ENCODE peak calls at places on chromosomes 16 and 17, in seven cellular contexts. Z is NCI-H1694; W is activated CD8-positive, alpha-beta memory T cell treated with anti-CD3 and anti-CD28 coated beads, Interleukin-2, amount 50 U/mL, for 48 hours; H is lung; X is EL; J is AG10803; R is iPS-NIHi11. I is an unnamed sample.

GRCh38 chr17:15782809-15783208 is 50.7 kb downstream of the TBC1D26 start:
- DNase-seq in X (peak), R (peak), H (peak), Z (no peak), J (peak), W (peak), I (peak)

GRCh38 chr17:42809250-42809649 is 10.6 kb downstream of the CNTD1 start:
- DNase-seq in J (peak), Z (no peak), W (peak), R (no peak), X (peak), H (no peak), I (no peak)

GRCh38 chr16:12573300-12573699 is 230.4 kb downstream of the CPPED1 start:
- DNase-seq in Z (no peak), W (no peak), J (no peak), X (no peak), H (no peak), R (no peak), I (no peak)

GRCh38 chr17:66567234-66568170 is 265.1 kb downstream of the PRKCA start:
- DNase-seq in J (peak), W (peak), Z (peak), H (peak), X (peak), R (peak), I (peak)

GRCh38 chr16:66660422-66661209 is 35.9 kb downstream of the CMTM4 start:
- DNase-seq in H (peak), J (peak), Z (peak), R (peak), X (peak), W (peak), I (peak)

GRCh38 chr17:2786176-2786881 is 9.9 kb upstream of the RAP1GAP2 start:
- DNase-seq in W (peak), R (peak), H (peak), X (peak), Z (peak), J (peak), I (peak)

GRCh38 chr17:57536789-57537523 is 208.1 kb downstream of the CCDC182 start:
- DNase-seq in W (no peak), X (no peak), R (no peak), Z (no peak), J (no peak), H (no peak), I (no peak)

GRCh38 chr17:75765981-75766380 is 989 bp upstream of the GALK1 start:
- DNase-seq in H (no peak), J (no peak), Z (no peak), W (no peak), R (no peak), X (no peak), I (no peak)

GRCh38 chr17:67042104-67042899 is 2.1 kb upstream of the CACNG1 start:
- DNase-seq in Z (no peak), X (no peak), W (no peak), H (no peak), R (no peak), J (no peak), I (no peak)

GRCh38 chr16:25340973-25341372 is 83.3 kb upstream of the ZKSCAN2 start:
- DNase-seq in R (no peak), H (no peak), J (no peak), X (no peak), W (no peak), Z (no peak), I (no peak)

GRCh38 chr16:1762196-1762878 is 9.0 kb downstream of the NME3 start:
- DNase-seq in J (no peak), Z (no peak), W (no peak), X (no peak), H (no peak), R (no peak), I (no peak)

GRCh38 chr16:68993885-68994284 is 111.6 kb upstream of the HAS3 start:
- DNase-seq in W (no peak), X (peak), J (peak), H (no peak), R (no peak), Z (no peak), I (no peak)

GRCh38 chr16:66324785-66325184 is 41.7 kb upstream of the CDH5 start:
- DNase-seq in Z (peak), X (peak), J (peak), R (peak), H (no peak), W (no peak), I (peak)

GRCh38 chr17:56658648-56659047 is 65.1 kb downstream of the NOG start:
- DNase-seq in R (no peak), W (no peak), J (no peak), X (peak), Z (no peak), H (no peak), I (no peak)

GRCh38 chr17:48307814-48308411 is 122.1 kb downstream of the SKAP1 start:
- DNase-seq in J (peak), Z (peak), W (peak), H (peak), R (peak), X (peak), I (peak)

GRCh38 chr17:72665841-72666518 is 426.5 kb downstream of the SLC39A11 start:
- DNase-seq in W (no peak), Z (no peak), R (no peak), H (no peak), J (peak), X (no peak), I (no peak)

GRCh38 chr17:74780443-74781238 is 4.5 kb upstream of the NAT9 start:
- DNase-seq in X (peak), J (no peak), W (no peak), Z (peak), H (no peak), R (peak), I (peak)

GRCh38 chr17:27533874-27534815 is 77.9 kb downstream of the KSR1 start:
- DNase-seq in J (peak), H (no peak), W (no peak), Z (no peak), R (peak), X (peak), I (peak)

GRCh38 chr17:44688675-44689491 is 693 bp downstream of the CCDC43 start:
- DNase-seq in Z (no peak), W (no peak), H (no peak), J (no peak), R (no peak), X (peak), I (no peak)

GRCh38 chr17:20266806-20267458 is 200.4 kb downstream of the LGALS9B start:
- DNase-seq in Z (no peak), J (peak), R (no peak), W (no peak), H (no peak), X (peak), I (no peak)

GRCh38 chr17:4806770-4807533 is at the start of gene PLD2:
- DNase-seq in W (peak), Z (peak), X (peak), R (peak), H (peak), J (peak), I (peak)

GRCh38 chr17:29728490-29728889 is 105.8 kb upstream of the CORO6 start:
- DNase-seq in X (no peak), Z (no peak), R (no peak), J (no peak), H (no peak), W (no peak), I (no peak)

GRCh38 chr16:10992797-10993196 is 48.4 kb downstream of the CLEC16A start:
- DNase-seq in J (peak), W (no peak), R (peak), H (no peak), X (peak), Z (no peak), I (no peak)

GRCh38 chr16:12341423-12341822 is 364.9 kb downstream of the SNX29 start:
- DNase-seq in W (no peak), H (no peak), J (peak), X (peak), R (no peak), Z (no peak), I (no peak)

GRCh38 chr17:59859444-59860025 is 33.2 kb downstream of the TUBD1 start:
- DNase-seq in Z (peak), H (no peak), X (peak), W (no peak), R (no peak), J (peak), I (no peak)

GRCh38 chr17:76405967-76406647 is 21.7 kb downstream of the SPHK1 start:
- DNase-seq in J (no peak), W (no peak), H (no peak), Z (peak), R (no peak), X (no peak), I (no peak)

GRCh38 chr16:78381060-78381459 is 281.6 kb downstream of the WWOX start:
- DNase-seq in W (no peak), Z (no peak), X (no peak), J (no peak), H (no peak), R (no peak), I (no peak)

GRCh38 chr16:48157794-48158193 is 2.0 kb upstream of the ABCC12 start:
- DNase-seq in R (no peak), X (no peak), W (no peak), Z (no peak), J (no peak), H (no peak), I (no peak)

GRCh38 chr17:81309140-81309858 is 14.2 kb upstream of the SLC38A10 start:
- DNase-seq in W (peak), R (peak), X (peak), Z (no peak), J (peak), H (peak), I (peak)

GRCh38 chr17:66841744-66842143 is 6.8 kb downstream of the CACNG5 start:
- DNase-seq in J (no peak), W (no peak), X (no peak), R (no peak), H (no peak), Z (no peak), I (no peak)

GRCh38 chr16:62720651-62721050 is 684.4 kb upstream of the CDH8 start:
- DNase-seq in H (no peak), J (no peak), W (no peak), X (no peak), Z (no peak), R (no peak), I (no peak)

GRCh38 chr16:16956376-16956775 is 514.4 kb downstream of the XYLT1 start:
- DNase-seq in J (no peak), X (no peak), Z (no peak), H (no peak), W (no peak), R (no peak), I (no peak)